ENCODE peak calls at places on chromosome 17, in nine cellular contexts. C is uterus, E is fibroblast of lung, S is GM12865, M is body of pancreas, K is heart left ventricle, W is ascending aorta, Y is neural crest cell, T is GM06990. X is an unnamed sample.

GRCh38 chr17:836154-836553 is 54.0 kb downstream of the MRM3 start:
- DNase-seq in C (peak), E (peak), S (no peak), M (peak), K (no peak), W (no peak), Y (no peak), T (no peak), X (no peak)

GRCh38 chr17:58365185-58365979 is 13.4 kb upstream of the SUPT4H1 start:
- DNase-seq in C (no peak), E (no peak), S (no peak), M (no peak), K (no peak), W (no peak), Y (no peak), T (no peak), X (no peak)

GRCh38 chr17:56292628-56293027 is 139.4 kb downstream of the ANKFN1 start:
- DNase-seq in C (no peak), E (no peak), S (no peak), M (no peak), K (no peak), W (no peak), Y (no peak), T (no peak), X (no peak)

GRCh38 chr17:4703330-4703691 is 626 bp downstream of the PELP1 start:
- DNase-seq in C (no peak), E (no peak), S (no peak), M (no peak), K (no peak), W (no peak), Y (no peak), T (no peak), X (no peak)

GRCh38 chr17:35698800-35699199 is 32.6 kb upstream of the RASL10B start:
- DNase-seq in C (no peak), E (no peak), S (no peak), M (no peak), K (no peak), W (no peak), Y (no peak), T (no peak), X (no peak)

GRCh38 chr17:1413281-1413791 is 13.3 kb upstream of the YWHAE start:
- DNase-seq in C (peak), E (peak), S (peak), M (peak), K (peak), W (peak), Y (no peak), T (no peak), X (no peak)

GRCh38 chr17:75695830-75696271 is 25.4 kb upstream of the ITGB4 start:
- DNase-seq in C (no peak), E (no peak), S (no peak), M (no peak), K (peak), W (no peak), Y (no peak), T (no peak), X (no peak)

GRCh38 chr17:4249452-4250029 is 14.2 kb downstream of the ANKFY1 start:
- DNase-seq in C (no peak), E (peak), S (peak), M (no peak), K (no peak), W (no peak), Y (no peak), T (no peak), X (no peak)

GRCh38 chr17:58331815-58332719 is 3.5 kb upstream of the TSPOAP1 start:
- DNase-seq in C (peak), E (no peak), S (peak), M (peak), K (peak), W (peak), Y (no peak), T (peak), X (no peak)

GRCh38 chr17:71613996-71614395 is 506.8 kb upstream of the SOX9 start:
- DNase-seq in C (no peak), E (no peak), S (no peak), M (no peak), K (no peak), W (no peak), Y (no peak), T (no peak), X (no peak)

GRCh38 chr17:57401556-57402488 is 145.5 kb downstream of the MSI2 start:
- DNase-seq in C (no peak), E (no peak), S (peak), M (no peak), K (no peak), W (no peak), Y (no peak), T (no peak), X (no peak)

GRCh38 chr17:37737081-37737480 is 7.8 kb downstream of the HNF1B start:
- DNase-seq in C (no peak), E (peak), S (peak), M (no peak), K (no peak), W (no peak), Y (no peak), T (no peak), X (no peak)
- TF ChIP-seq CTCF in C (no peak), E (peak), S (no peak), M (peak), K (no peak), W (no peak), Y (peak), T (no peak), X (peak)

GRCh38 chr17:74010903-74011302 is 192.6 kb upstream of the RPL38 start:
- DNase-seq in C (no peak), E (no peak), S (no peak), M (no peak), K (no peak), W (no peak), Y (no peak), T (no peak), X (no peak)
- TF ChIP-seq CTCF in C (no peak), E (no peak), S (no peak), M (no peak), K (no peak), W (no peak), Y (no peak), T (no peak), X (no peak)

GRCh38 chr17:80826955-80827645 is 164.5 kb upstream of the CHMP6 start:
- DNase-seq in C (peak), E (peak), S (no peak), M (peak), K (peak), W (peak), Y (no peak), T (no peak), X (no peak)
- TF ChIP-seq CTCF in C (no peak), E (no peak), S (no peak), M (no peak), K (no peak), W (no peak), Y (no peak), T (no peak), X (no peak)

GRCh38 chr17:17034496-17035066 is 7.7 kb upstream of the MPRIP start:
- DNase-seq in C (no peak), E (no peak), S (no peak), M (no peak), K (no peak), W (no peak), Y (no peak), T (no peak), X (no peak)
- TF ChIP-seq CTCF in C (no peak), E (no peak), S (no peak), M (no peak), K (no peak), W (no peak), Y (no peak), T (no peak), X (no peak)

GRCh38 chr17:31525801-31526549 is 134.5 kb downstream of the RAB11FIP4 start:
- DNase-seq in C (no peak), E (no peak), S (no peak), M (no peak), K (no peak), W (no peak), Y (peak), T (no peak), X (no peak)
- TF ChIP-seq CTCF in C (no peak), E (peak), S (no peak), M (peak), K (no peak), W (no peak), Y (peak), T (peak), X (peak)

GRCh38 chr17:7241047-7241733 is 1.1 kb downstream of the GABARAP start:
- DNase-seq in C (no peak), E (no peak), S (no peak), M (peak), K (no peak), W (no peak), Y (no peak), T (no peak), X (no peak)

GRCh38 chr17:7239091-7240027 is at the start of gene PHF23:
- DNase-seq in C (peak), E (peak), S (peak), M (peak), K (peak), W (peak), Y (peak), T (peak), X (peak)

GRCh38 chr17:7240375-7240774 is 1.1 kb upstream of the PHF23 start:
- DNase-seq in C (no peak), E (no peak), S (no peak), M (peak), K (no peak), W (no peak), Y (no peak), T (no peak), X (no peak)

GRCh38 chr17:7242717-7243576 is 698 bp upstream of the GABARAP start:
- DNase-seq in C (peak), E (peak), S (peak), M (peak), K (peak), W (peak), Y (peak), T (peak), X (peak)

GRCh38 chr17:7241783-7242716 is at the start of gene GABARAP:
- DNase-seq in C (peak), E (peak), S (peak), M (peak), K (peak), W (peak), Y (peak), T (peak), X (peak)
- TF ChIP-seq CTCF in C (no peak), E (no peak), S (no peak), M (no peak), K (no peak), W (no peak), Y (no peak), T (no peak), X (no peak)

GRCh38 chr17:78823282-78824046 is 17.1 kb downstream of the USP36 start:
- DNase-seq in C (no peak), E (no peak), S (no peak), M (no peak), K (no peak), W (no peak), Y (no peak), T (no peak), X (no peak)
- TF ChIP-seq CTCF in C (no peak), E (no peak), S (no peak), M (no peak), K (no peak), W (no peak), Y (peak), T (peak), X (no peak)

DNA sequence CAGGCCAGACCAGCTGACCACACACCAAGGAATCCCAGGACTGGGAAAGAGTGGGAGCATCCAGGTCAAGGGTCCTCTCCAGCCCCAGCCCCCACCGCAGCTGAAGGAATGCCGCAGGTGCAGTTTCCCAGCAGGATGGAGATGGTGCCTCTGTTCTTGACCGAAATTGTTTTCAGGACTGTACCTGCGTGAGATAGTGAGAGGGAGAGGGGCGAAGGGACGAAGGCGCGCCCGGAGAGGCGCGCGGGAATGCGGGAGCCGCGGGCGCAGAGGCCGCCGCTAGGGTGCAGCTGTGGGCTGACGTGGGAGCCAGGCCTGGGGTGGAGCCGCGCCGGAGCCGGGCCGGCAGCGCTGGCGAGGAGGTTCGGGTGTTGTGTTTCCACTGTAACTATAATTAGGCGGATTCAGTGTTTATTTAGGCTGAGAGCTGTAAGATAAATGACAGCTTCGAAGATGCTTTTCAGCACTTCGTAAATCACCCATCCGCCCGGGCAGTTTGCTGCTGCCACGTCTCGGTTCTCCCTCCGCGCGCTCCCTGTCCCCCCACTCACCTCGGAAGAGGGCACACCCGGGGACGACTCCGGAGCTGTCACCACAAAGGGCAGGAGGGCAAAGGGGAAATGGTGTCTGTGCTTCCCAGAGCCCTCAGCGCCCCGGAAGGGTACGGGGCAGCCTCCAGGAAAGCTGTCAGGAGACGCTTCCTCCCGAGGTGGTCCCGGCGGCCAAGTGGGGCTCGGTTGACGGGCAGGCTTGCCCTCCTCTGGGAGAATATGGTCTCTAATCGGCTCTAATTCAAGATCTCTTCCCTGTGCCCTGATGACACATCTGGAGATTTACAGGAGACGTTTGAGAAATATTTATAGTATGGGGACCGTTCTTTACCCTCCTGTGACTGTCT is 38.2 kb downstream of the HOXB1 start:
- DNase-seq in C (peak), E (peak), S (peak), M (peak), K (peak), W (peak), Y (peak), T (peak), X (peak)
- TF ChIP-seq CTCF in C (peak), E (peak), S (peak), M (peak), K (peak), W (peak), Y (peak), T (peak), X (peak)

GRCh38 chr17:63961355-63962207 is 11.1 kb downstream of the SCN4A start:
- DNase-seq in C (peak), E (peak), S (peak), M (peak), K (peak), W (peak), Y (peak), T (peak), X (peak)

GRCh38 chr17:63960430-63960829 is 12.3 kb downstream of the SCN4A start:
- DNase-seq in C (no peak), E (no peak), S (no peak), M (no peak), K (no peak), W (no peak), Y (no peak), T (no peak), X (no peak)

GRCh38 chr17:63962298-63962744 is 10.4 kb downstream of the SCN4A start:
- DNase-seq in C (no peak), E (no peak), S (no peak), M (no peak), K (no peak), W (no peak), Y (no peak), T (no peak), X (no peak)

GRCh38 chr17:63963123-63963522 is 9.6 kb downstream of the SCN4A start:
- DNase-seq in C (no peak), E (no peak), S (no peak), M (no peak), K (no peak), W (no peak), Y (no peak), T (no peak), X (no peak)

DNA sequence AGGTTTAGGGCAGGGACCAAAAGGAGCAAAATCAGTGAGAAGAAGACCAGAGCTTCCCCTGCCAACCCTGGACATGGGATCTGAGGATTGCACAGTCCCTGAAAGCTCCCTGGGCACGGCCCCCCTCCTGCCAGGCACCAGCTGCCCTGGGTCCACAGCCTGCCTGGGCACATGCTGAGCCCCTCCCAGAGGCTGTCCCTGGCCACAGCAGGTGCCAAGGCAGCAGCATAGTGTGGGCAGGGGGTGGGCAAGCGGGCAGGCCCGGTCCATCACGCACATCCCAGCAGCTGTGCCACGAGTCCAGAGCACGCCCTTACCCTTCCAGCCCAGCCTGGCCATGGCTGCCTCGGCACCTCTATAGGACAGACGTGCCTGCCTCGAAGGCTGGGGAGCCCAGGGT is 12.7 kb downstream of the SCN4A start:
- DNase-seq in C (no peak), E (no peak), S (no peak), M (no peak), K (no peak), W (no peak), Y (no peak), T (no peak), X (no peak)
- TF ChIP-seq CTCF in C (no peak), E (no peak), S (no peak), M (no peak), K (no peak), W (no peak), Y (no peak), T (no peak), X (no peak)

GRCh38 chr17:18026408-18026776 is 12.6 kb downstream of the ATPAF2 start:
- DNase-seq in C (no peak), E (peak), S (no peak), M (peak), K (peak), W (peak), Y (no peak), T (no peak), X (no peak)
- TF ChIP-seq CTCF in C (no peak), E (peak), S (no peak), M (no peak), K (no peak), W (no peak), Y (no peak), T (no peak), X (no peak)

X was measured in progenitor cell of endocrine pancreas.